ENCODE peak calls at places on chromosomes 6 and 20, in six cellular contexts. One of them, this sample, is unnamed.
A peak's percentile ranks its signal among the peaks of the same experiment; 100 is the strongest.

GRCh38 chr20:16898433-16898832 is 150.3 kb downstream of the OTOR start:
- DNase-seq in hepatocyte: no peak
- DNase-seq in dorsolateral prefrontal cortex: no peak
- DNase-seq in foreskin fibroblast: peak; percentile 31
- DNase-seq in GM12865: no peak
- DNase-seq in astrocyte: no peak
- DNase-seq in this sample: peak; percentile 6

GRCh38 chr6:157629220-157629619 is 193.8 kb upstream of the SNX9 start:
- DNase-seq in foreskin fibroblast: no peak
- DNase-seq in dorsolateral prefrontal cortex: no peak
- DNase-seq in hepatocyte: no peak
- DNase-seq in astrocyte: peak; percentile 88
- DNase-seq in GM12865: no peak
- DNase-seq in this sample: peak; percentile 42

GRCh38 chr6:70622426-70622825 is 45.3 kb upstream of the SMAP1 start:
- DNase-seq in GM12865: no peak
- DNase-seq in astrocyte: no peak
- DNase-seq in dorsolateral prefrontal cortex: peak; percentile 28
- DNase-seq in hepatocyte: no peak
- DNase-seq in foreskin fibroblast: no peak
- DNase-seq in this sample: no peak

GRCh38 chr6:38273325-38273724 is 366.4 kb downstream of the BTBD9 start:
- DNase-seq in GM12865: no peak
- DNase-seq in astrocyte: peak; percentile 86
- DNase-seq in dorsolateral prefrontal cortex: no peak
- DNase-seq in hepatocyte: no peak
- DNase-seq in foreskin fibroblast: no peak
- DNase-seq in this sample: peak; percentile 75

GRCh38 chr20:34334654-34335407 is 28.2 kb upstream of the ITCH start:
- DNase-seq in dorsolateral prefrontal cortex: peak; percentile 93
- DNase-seq in hepatocyte: no peak
- DNase-seq in foreskin fibroblast: peak; percentile 26
- DNase-seq in astrocyte: no peak
- DNase-seq in GM12865: no peak
- DNase-seq in this sample: no peak

GRCh38 chr6:42974919-42975505 is 4.0 kb downstream of the PEX6 start:
- DNase-seq in dorsolateral prefrontal cortex: no peak
- DNase-seq in hepatocyte: no peak
- DNase-seq in GM12865: no peak
- DNase-seq in foreskin fibroblast: no peak
- DNase-seq in astrocyte: no peak
- DNase-seq in this sample: no peak

GRCh38 chr6:9647043-9647520 is 767.8 kb downstream of the TFAP2A start:
- DNase-seq in astrocyte: peak; percentile 25
- DNase-seq in GM12865: no peak
- DNase-seq in dorsolateral prefrontal cortex: no peak
- DNase-seq in hepatocyte: no peak
- DNase-seq in foreskin fibroblast: no peak
- DNase-seq in this sample: peak; percentile 12

GRCh38 chr6:93787841-93788240 is 368.5 kb upstream of the EPHA7 start:
- DNase-seq in foreskin fibroblast: peak; percentile 48
- DNase-seq in hepatocyte: no peak
- DNase-seq in dorsolateral prefrontal cortex: no peak
- DNase-seq in astrocyte: peak; percentile 32
- DNase-seq in GM12865: no peak
- DNase-seq in this sample: no peak

GRCh38 chr20:45893831-45894230 is 2.7 kb downstream of the CTSA start:
- DNase-seq in dorsolateral prefrontal cortex: no peak
- DNase-seq in astrocyte: no peak
- DNase-seq in hepatocyte: no peak
- DNase-seq in GM12865: no peak
- DNase-seq in foreskin fibroblast: no peak
- DNase-seq in this sample: no peak

GRCh38 chr6:56863366-56863765 is 91.5 kb upstream of the BEND6 start:
- DNase-seq in dorsolateral prefrontal cortex: no peak
- DNase-seq in foreskin fibroblast: peak; percentile 94
- DNase-seq in astrocyte: peak; percentile 67
- DNase-seq in hepatocyte: peak; percentile 33
- DNase-seq in GM12865: no peak
- DNase-seq in this sample: peak; percentile 80

GRCh38 chr6:27295301-27296079 is 16.6 kb downstream of the POM121L2 start:
- DNase-seq in dorsolateral prefrontal cortex: no peak
- DNase-seq in foreskin fibroblast: peak; percentile 73
- DNase-seq in hepatocyte: peak; percentile 74
- DNase-seq in GM12865: peak; percentile 74
- DNase-seq in astrocyte: peak; percentile 63
- DNase-seq in this sample: peak; percentile 48

GRCh38 chr6:112037783-112038216 is 16.1 kb upstream of the CCN6 start:
- DNase-seq in GM12865: no peak
- DNase-seq in foreskin fibroblast: peak; percentile 95
- DNase-seq in astrocyte: peak; percentile 97
- DNase-seq in hepatocyte: peak; percentile 30
- DNase-seq in dorsolateral prefrontal cortex: peak; percentile 40
- DNase-seq in this sample: peak; percentile 93

GRCh38 chr6:79718509-79719247 is 87.5 kb downstream of the SH3BGRL2 start:
- DNase-seq in astrocyte: peak; percentile 74
- DNase-seq in dorsolateral prefrontal cortex: no peak
- DNase-seq in foreskin fibroblast: peak; percentile 18
- DNase-seq in GM12865: peak; percentile 24
- DNase-seq in hepatocyte: no peak
- DNase-seq in this sample: no peak

GRCh38 chr20:19813839-19814238 is 55.8 kb downstream of the RIN2 start:
- DNase-seq in foreskin fibroblast: no peak
- DNase-seq in dorsolateral prefrontal cortex: no peak
- DNase-seq in GM12865: no peak
- DNase-seq in hepatocyte: no peak
- DNase-seq in astrocyte: no peak
- DNase-seq in this sample: peak; percentile 64

GRCh38 chr20:62238569-62239277 is 402 bp downstream of the OSBPL2 start:
- DNase-seq in astrocyte: no peak
- DNase-seq in foreskin fibroblast: no peak
- DNase-seq in dorsolateral prefrontal cortex: no peak
- DNase-seq in GM12865: peak; percentile 22
- DNase-seq in hepatocyte: peak; percentile 45
- DNase-seq in this sample: no peak

GRCh38 chr6:155436981-155437749 is 18.5 kb downstream of the NOX3 start:
- DNase-seq in hepatocyte: no peak
- DNase-seq in dorsolateral prefrontal cortex: no peak
- DNase-seq in astrocyte: no peak
- DNase-seq in GM12865: no peak
- DNase-seq in foreskin fibroblast: peak; percentile 51
- DNase-seq in this sample: no peak

GRCh38 chr6:157964139-157964538 is 17.5 kb upstream of the SYNJ2 start:
- DNase-seq in GM12865: no peak
- DNase-seq in hepatocyte: no peak
- DNase-seq in dorsolateral prefrontal cortex: no peak
- DNase-seq in foreskin fibroblast: no peak
- DNase-seq in astrocyte: no peak
- DNase-seq in this sample: no peak

GRCh38 chr20:35290186-35290886 is 1.9 kb downstream of the FAM83C start:
- DNase-seq in foreskin fibroblast: no peak
- DNase-seq in GM12865: no peak
- DNase-seq in astrocyte: no peak
- DNase-seq in dorsolateral prefrontal cortex: no peak
- DNase-seq in hepatocyte: no peak
- DNase-seq in this sample: no peak

GRCh38 chr6:107931894-107932293 is 26.1 kb downstream of the SEC63 start:
- DNase-seq in foreskin fibroblast: no peak
- DNase-seq in GM12865: no peak
- DNase-seq in hepatocyte: no peak
- DNase-seq in astrocyte: no peak
- DNase-seq in dorsolateral prefrontal cortex: no peak
- DNase-seq in this sample: no peak

GRCh38 chr6:53011993-53012392 is 16.9 kb upstream of the GSTA4 start:
- DNase-seq in foreskin fibroblast: no peak
- DNase-seq in GM12865: no peak
- DNase-seq in astrocyte: no peak
- DNase-seq in dorsolateral prefrontal cortex: no peak
- DNase-seq in hepatocyte: no peak
- DNase-seq in this sample: peak; percentile 28

GRCh38 chr6:165929607-165930006 is 238.0 kb downstream of the TBXT start:
- DNase-seq in GM12865: no peak
- DNase-seq in hepatocyte: no peak
- DNase-seq in foreskin fibroblast: no peak
- DNase-seq in astrocyte: no peak
- DNase-seq in dorsolateral prefrontal cortex: no peak
- DNase-seq in this sample: no peak

GRCh38 chr6:81834141-81834621 is 81.7 kb upstream of the TENT5A start:
- DNase-seq in foreskin fibroblast: peak; percentile 67
- DNase-seq in astrocyte: peak; percentile 67
- DNase-seq in dorsolateral prefrontal cortex: no peak
- DNase-seq in hepatocyte: peak; percentile 53
- DNase-seq in GM12865: no peak
- DNase-seq in this sample: peak; percentile 63

GRCh38 chr6:157656437-157657005 is 166.5 kb upstream of the SNX9 start:
- DNase-seq in GM12865: no peak
- DNase-seq in foreskin fibroblast: peak; percentile 58
- DNase-seq in hepatocyte: no peak
- DNase-seq in dorsolateral prefrontal cortex: no peak
- DNase-seq in astrocyte: peak; percentile 32
- DNase-seq in this sample: peak; percentile 42

GRCh38 chr6:111674882-111675281 is 69.2 kb upstream of the TRAF3IP2 start:
- DNase-seq in astrocyte: no peak
- DNase-seq in foreskin fibroblast: no peak
- DNase-seq in hepatocyte: no peak
- DNase-seq in GM12865: no peak
- DNase-seq in dorsolateral prefrontal cortex: no peak
- DNase-seq in this sample: no peak

GRCh38 chr6:5851261-5851757 is 155.4 kb downstream of the NRN1 start:
- DNase-seq in foreskin fibroblast: peak; percentile 6
- DNase-seq in hepatocyte: peak; percentile 83
- DNase-seq in GM12865: peak; percentile 64
- DNase-seq in astrocyte: peak; percentile 10
- DNase-seq in dorsolateral prefrontal cortex: peak; percentile 90
- DNase-seq in this sample: peak; percentile 9
- H3K4me3 ChIP-seq in foreskin fibroblast: peak overlapping the region; percentile 28
- H3K4me3 ChIP-seq in hepatocyte: peak overlapping the region; percentile 21
- H3K4me3 ChIP-seq in GM12865: peak overlapping the region; percentile 47
- H3K4me3 ChIP-seq in astrocyte: peak overlapping the region; percentile 51
- H3K4me3 ChIP-seq in dorsolateral prefrontal cortex: peak overlapping the region; percentile 64
- H3K4me3 ChIP-seq in this sample: peak overlapping the region; percentile 10

GRCh38 chr6:139728879-139729278 is 354.4 kb upstream of the CITED2 start:
- DNase-seq in dorsolateral prefrontal cortex: no peak
- DNase-seq in hepatocyte: no peak
- DNase-seq in foreskin fibroblast: no peak
- DNase-seq in astrocyte: no peak
- DNase-seq in GM12865: no peak
- DNase-seq in this sample: no peak

GRCh38 chr6:139732451-139732850 is 358.0 kb upstream of the CITED2 start:
- DNase-seq in astrocyte: peak; percentile 65
- DNase-seq in dorsolateral prefrontal cortex: peak; percentile 33
- DNase-seq in hepatocyte: peak; percentile 22
- DNase-seq in foreskin fibroblast: peak; percentile 70
- DNase-seq in GM12865: no peak
- DNase-seq in this sample: peak; percentile 70

GRCh38 chr6:139730340-139730974 is 356.0 kb upstream of the CITED2 start:
- DNase-seq in dorsolateral prefrontal cortex: no peak
- DNase-seq in astrocyte: no peak
- DNase-seq in foreskin fibroblast: no peak
- DNase-seq in hepatocyte: no peak
- DNase-seq in GM12865: no peak
- DNase-seq in this sample: no peak
- H3K4me3 ChIP-seq in dorsolateral prefrontal cortex: no peak overlapping the region
- H3K4me3 ChIP-seq in astrocyte: no peak overlapping the region
- H3K4me3 ChIP-seq in foreskin fibroblast: no peak overlapping the region
- H3K4me3 ChIP-seq in hepatocyte: no peak overlapping the region
- H3K4me3 ChIP-seq in GM12865: no peak overlapping the region
- H3K4me3 ChIP-seq in this sample: no peak overlapping the region

GRCh38 chr6:32818867-32819266 is 2.1 kb upstream of the HLA-DOB start:
- DNase-seq in dorsolateral prefrontal cortex: no peak
- DNase-seq in astrocyte: no peak
- DNase-seq in foreskin fibroblast: no peak
- DNase-seq in GM12865: no peak
- DNase-seq in hepatocyte: no peak
- DNase-seq in this sample: no peak

GRCh38 chr6:32815115-32815514 is 1.7 kb downstream of the HLA-DOB start:
- DNase-seq in astrocyte: peak; percentile 37
- DNase-seq in dorsolateral prefrontal cortex: no peak
- DNase-seq in hepatocyte: no peak
- DNase-seq in GM12865: peak; percentile 17
- DNase-seq in foreskin fibroblast: no peak
- DNase-seq in this sample: peak; percentile 82

GRCh38 chr6:32814145-32814544 is 2.7 kb downstream of the HLA-DOB start:
- DNase-seq in foreskin fibroblast: no peak
- DNase-seq in astrocyte: no peak
- DNase-seq in GM12865: peak; percentile 26
- DNase-seq in dorsolateral prefrontal cortex: no peak
- DNase-seq in hepatocyte: no peak
- DNase-seq in this sample: no peak

GRCh38 chr6:32815996-32816395 is 806 bp downstream of the HLA-DOB start:
- DNase-seq in foreskin fibroblast: no peak
- DNase-seq in hepatocyte: no peak
- DNase-seq in GM12865: peak; percentile 73
- DNase-seq in astrocyte: no peak
- DNase-seq in dorsolateral prefrontal cortex: no peak
- DNase-seq in this sample: no peak

GRCh38 chr6:32816746-32817204 is at the start of gene HLA-DOB:
- DNase-seq in foreskin fibroblast: no peak
- DNase-seq in astrocyte: no peak
- DNase-seq in hepatocyte: peak; percentile 49
- DNase-seq in dorsolateral prefrontal cortex: no peak
- DNase-seq in GM12865: peak; percentile 73
- DNase-seq in this sample: peak; percentile 21
- H3K4me3 ChIP-seq in foreskin fibroblast: no peak within 1 kb of the TSS
- H3K4me3 ChIP-seq in astrocyte: no peak within 1 kb of the TSS
- H3K4me3 ChIP-seq in hepatocyte: no peak within 1 kb of the TSS
- H3K4me3 ChIP-seq in dorsolateral prefrontal cortex: no peak within 1 kb of the TSS
- H3K4me3 ChIP-seq in GM12865: peak within 1 kb of the TSS; percentile 79
- H3K4me3 ChIP-seq in this sample: no peak within 1 kb of the TSS

GRCh38 chr6:77653817-77654216 is 978 bp downstream of the MEI4 start:
- DNase-seq in hepatocyte: peak; percentile 7
- DNase-seq in astrocyte: no peak
- DNase-seq in foreskin fibroblast: no peak
- DNase-seq in dorsolateral prefrontal cortex: no peak
- DNase-seq in GM12865: no peak
- DNase-seq in this sample: no peak

GRCh38 chr6:77650098-77650663 is 2.7 kb upstream of the MEI4 start:
- DNase-seq in astrocyte: no peak
- DNase-seq in foreskin fibroblast: no peak
- DNase-seq in GM12865: peak; percentile 8
- DNase-seq in hepatocyte: peak; percentile 69
- DNase-seq in dorsolateral prefrontal cortex: no peak
- DNase-seq in this sample: no peak

GRCh38 chr6:77657365-77657764 is 4.5 kb downstream of the MEI4 start:
- DNase-seq in GM12865: no peak
- DNase-seq in dorsolateral prefrontal cortex: no peak
- DNase-seq in hepatocyte: no peak
- DNase-seq in astrocyte: no peak
- DNase-seq in foreskin fibroblast: no peak
- DNase-seq in this sample: no peak

DNA sequence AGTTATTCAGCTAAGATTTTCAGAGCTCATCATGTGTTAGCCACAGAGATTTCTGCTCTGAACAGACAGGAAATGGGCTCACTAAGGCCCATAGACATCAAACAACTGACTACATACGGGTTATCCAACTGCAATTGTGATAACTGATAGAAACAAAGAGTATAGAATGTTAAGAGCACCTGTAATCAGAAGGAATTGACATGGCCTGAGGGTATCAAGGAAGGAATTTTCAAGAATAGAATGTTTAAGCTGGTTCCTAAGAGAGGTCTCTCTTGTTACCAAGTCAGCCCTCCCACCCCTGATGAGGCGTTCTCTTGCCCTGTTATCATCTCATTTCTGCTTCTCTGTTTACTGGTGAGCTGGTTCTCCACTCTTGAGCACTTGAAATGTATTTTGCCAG is at the start of gene MEI4:
- DNase-seq in GM12865: no peak
- DNase-seq in hepatocyte: no peak
- DNase-seq in foreskin fibroblast: no peak
- DNase-seq in astrocyte: no peak
- DNase-seq in dorsolateral prefrontal cortex: no peak
- DNase-seq in this sample: no peak
- H3K4me3 ChIP-seq in GM12865: no peak within 1 kb of the TSS
- H3K4me3 ChIP-seq in hepatocyte: no peak within 1 kb of the TSS
- H3K4me3 ChIP-seq in foreskin fibroblast: no peak within 1 kb of the TSS
- H3K4me3 ChIP-seq in astrocyte: no peak within 1 kb of the TSS
- H3K4me3 ChIP-seq in dorsolateral prefrontal cortex: no peak within 1 kb of the TSS
- H3K4me3 ChIP-seq in this sample: no peak within 1 kb of the TSS

This sample was measured in fibroblast of villous mesenchyme.